ENCODE peak calls at places on chromosomes 11 and 22, in eight cellular contexts. X is pancreas; N is CD8-positive, alpha-beta T cell; J is lung; U is endothelial cell; V is HCT116; Z is colonic mucosa; H is mucosa of descending colon. C is an unnamed sample.

GRCh38 chr22:45911601-45912271 is 65.2 kb downstream of the WNT7B start:
- DNase-seq in X (peak), N (no peak), J (peak), U (no peak), V (no peak), Z (no peak), H (no peak), C (peak)

GRCh38 chr11:44648109-44648508 is 78.7 kb upstream of the TSPAN18 start:
- DNase-seq in X (no peak), N (no peak), J (no peak), U (no peak), V (no peak), Z (no peak), H (no peak), C (no peak)

GRCh38 chr22:32764330-32765116 is 37.0 kb upstream of the TIMP3 start:
- DNase-seq in X (no peak), N (no peak), J (peak), U (no peak), V (no peak), Z (peak), H (peak), C (peak)

GRCh38 chr11:112025682-112026081 is 474 bp downstream of the DLAT start:
- DNase-seq in X (no peak), N (peak), J (no peak), U (no peak), V (no peak), Z (no peak), H (no peak), C (no peak)

GRCh38 chr11:125315088-125315740 is 150.7 kb downstream of the PKNOX2 start:
- DNase-seq in X (peak), N (no peak), J (peak), U (no peak), V (no peak), Z (no peak), H (peak), C (no peak)

GRCh38 chr11:131064373-131064991 is 148.2 kb upstream of the SNX19 start:
- DNase-seq in X (peak), N (no peak), J (peak), U (peak), V (peak), Z (peak), H (peak), C (no peak)

GRCh38 chr11:61256710-61257482 is 15.9 kb downstream of the PGA5 start:
- DNase-seq in X (no peak), N (no peak), J (no peak), U (no peak), V (no peak), Z (no peak), H (no peak), C (no peak)

GRCh38 chr11:43376594-43376993 is 17.9 kb downstream of the TTC17 start:
- DNase-seq in X (no peak), N (no peak), J (no peak), U (no peak), V (no peak), Z (no peak), H (no peak), C (no peak)

GRCh38 chr22:50523806-50524663 is 1.4 kb downstream of the SCO2 start:
- DNase-seq in X (no peak), N (no peak), J (no peak), U (no peak), V (no peak), Z (peak), H (no peak), C (no peak)

GRCh38 chr11:119509969-119510401 is 87.0 kb upstream of the THY1 start:
- DNase-seq in X (no peak), N (no peak), J (no peak), U (no peak), V (no peak), Z (peak), H (peak), C (peak)

GRCh38 chr11:824942-825341 is 2.8 kb upstream of the CRACR2B start:
- DNase-seq in X (peak), N (no peak), J (no peak), U (no peak), V (no peak), Z (no peak), H (no peak), C (no peak)

GRCh38 chr11:113159967-113160621 is 154.3 kb upstream of the TTC12 start:
- DNase-seq in X (no peak), N (no peak), J (no peak), U (no peak), V (no peak), Z (peak), H (no peak), C (no peak)

GRCh38 chr11:47179655-47179991 is 2.9 kb upstream of the ARFGAP2 start:
- DNase-seq in X (no peak), N (peak), J (no peak), U (peak), V (no peak), Z (no peak), H (peak), C (no peak)

GRCh38 chr22:31537019-31537535 is 40.7 kb downstream of the SFI1 start:
- DNase-seq in X (no peak), N (no peak), J (no peak), U (no peak), V (no peak), Z (no peak), H (no peak), C (no peak)

GRCh38 chr22:42308887-42309468 is 38.5 kb upstream of the TCF20 start:
- DNase-seq in X (no peak), N (peak), J (no peak), U (no peak), V (no peak), Z (no peak), H (no peak), C (no peak)
- TF ChIP-seq CTCF in X (no peak), N (no peak), J (no peak), U (peak), V (no peak), Z (no peak), H (no peak), C (no peak)

DNA sequence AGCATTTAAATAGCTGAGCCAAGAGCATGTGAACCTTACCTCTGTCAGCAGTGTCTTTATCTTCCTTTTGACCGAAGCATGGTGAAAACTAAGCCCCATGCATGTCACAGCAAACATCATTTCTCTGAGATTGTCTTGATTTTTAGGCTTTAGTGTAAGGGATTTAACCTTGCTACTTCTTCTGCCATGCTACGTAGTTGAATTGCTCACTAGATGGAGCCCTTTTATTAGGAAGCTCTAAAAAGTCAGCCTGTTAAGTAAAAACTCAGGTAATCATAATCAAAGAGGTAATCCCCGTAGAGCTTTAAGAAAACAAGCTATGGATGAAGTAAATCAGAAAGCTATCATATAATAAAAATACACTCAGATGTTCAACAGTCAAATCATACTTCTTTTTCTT is 149.5 kb downstream of the PGR start:
- DNase-seq in X (no peak), N (no peak), J (no peak), U (no peak), V (no peak), Z (no peak), H (no peak), C (no peak)
- TF ChIP-seq CTCF in X (no peak), N (no peak), J (no peak), U (no peak), V (peak), Z (no peak), H (no peak), C (no peak)

GRCh38 chr11:12761029-12761428 is 86.8 kb downstream of the TEAD1 start:
- DNase-seq in X (no peak), N (no peak), J (no peak), U (no peak), V (peak), Z (no peak), H (no peak), C (no peak)
- TF ChIP-seq CTCF in X (no peak), N (no peak), J (no peak), U (no peak), V (peak), Z (no peak), H (no peak), C (no peak)

GRCh38 chr22:49350441-49351121 is 477.1 kb downstream of the BRD1 start:
- DNase-seq in X (no peak), N (no peak), J (no peak), U (no peak), V (no peak), Z (no peak), H (no peak), C (no peak)
- TF ChIP-seq CTCF in X (no peak), N (no peak), J (no peak), U (no peak), V (no peak), Z (no peak), H (no peak), C (no peak)

GRCh38 chr11:14422052-14422813 is 63.2 kb upstream of the RRAS2 start:
- DNase-seq in X (peak), N (no peak), J (peak), U (peak), V (peak), Z (peak), H (peak), C (peak)

GRCh38 chr11:14417186-14417585 is 58.2 kb upstream of the RRAS2 start:
- DNase-seq in X (no peak), N (no peak), J (no peak), U (no peak), V (no peak), Z (no peak), H (no peak), C (no peak)

GRCh38 chr11:14420223-14420622 is 61.2 kb upstream of the RRAS2 start:
- DNase-seq in X (no peak), N (no peak), J (no peak), U (no peak), V (no peak), Z (no peak), H (no peak), C (no peak)

GRCh38 chr11:14417975-14418374 is 59.0 kb upstream of the RRAS2 start:
- DNase-seq in X (no peak), N (no peak), J (no peak), U (no peak), V (no peak), Z (no peak), H (no peak), C (no peak)

GRCh38 chr11:14418801-14419417 is 59.9 kb upstream of the RRAS2 start:
- DNase-seq in X (no peak), N (no peak), J (no peak), U (no peak), V (peak), Z (peak), H (peak), C (no peak)
- TF ChIP-seq CTCF in X (no peak), N (no peak), J (no peak), U (peak), V (peak), Z (peak), H (peak), C (peak)

GRCh38 chr11:66958232-66958955 is at the start of gene PC:
- DNase-seq in X (peak), N (peak), J (peak), U (peak), V (peak), Z (peak), H (peak), C (peak)
- TF ChIP-seq CTCF in X (no peak), N (no peak), J (no peak), U (no peak), V (no peak), Z (no peak), H (no peak), C (no peak)

C was measured in gastrocnemius medialis.